ENCODE peak calls at places on chromosomes 2 and 18, in seven cellular contexts. G, C, X, P, N, K and M are unnamed samples.

GRCh38 chr2:36356199-36356989 is 816 bp downstream of the CRIM1 start:
- DNase-seq in G (no peak), C (no peak), X (peak), P (peak), N (no peak), K (no peak), M (no peak)

GRCh38 chr2:174516495-174517378 is 29.9 kb upstream of the GPR155 start:
- DNase-seq in G (no peak), C (no peak), X (no peak), P (no peak), N (peak), K (no peak), M (no peak)

GRCh38 chr2:221571108-221571390 is 1.1 kb downstream of the EPHA4 start:
- DNase-seq in G (no peak), C (no peak), X (no peak), P (no peak), N (no peak), K (no peak), M (no peak)

GRCh38 chr2:217071416-217071815 is 211.6 kb upstream of the TNP1 start:
- DNase-seq in G (no peak), C (no peak), X (no peak), P (no peak), N (no peak), K (no peak), M (no peak)

GRCh38 chr18:8349608-8350323 is 259.5 kb upstream of the RAB12 start:
- DNase-seq in G (no peak), C (peak), X (no peak), P (no peak), N (no peak), K (no peak), M (no peak)

GRCh38 chr2:204024503-204024902 is 87.9 kb downstream of the ICOS start:
- DNase-seq in G (peak), C (peak), X (no peak), P (peak), N (peak), K (no peak), M (peak)

GRCh38 chr18:46509530-46509929 is 147.5 kb downstream of the LOXHD1 start:
- DNase-seq in G (no peak), C (no peak), X (no peak), P (no peak), N (no peak), K (no peak), M (no peak)

GRCh38 chr2:173664520-173664919 is 300.7 kb downstream of the SP3 start:
- DNase-seq in G (no peak), C (no peak), X (no peak), P (no peak), N (no peak), K (no peak), M (no peak)

GRCh38 chr2:3243804-3244203 is 133.8 kb downstream of the EIPR1 start:
- DNase-seq in G (no peak), C (no peak), X (no peak), P (no peak), N (no peak), K (no peak), M (no peak)

GRCh38 chr2:75079575-75079974 is 119.7 kb downstream of the TACR1 start:
- DNase-seq in G (no peak), C (no peak), X (no peak), P (no peak), N (no peak), K (no peak), M (no peak)

GRCh38 chr2:66522591-66523379 is 87.9 kb downstream of the MEIS1 start:
- DNase-seq in G (no peak), C (peak), X (no peak), P (no peak), N (no peak), K (no peak), M (no peak)

GRCh38 chr2:237482485-237482884 is 4.6 kb upstream of the MLPH start:
- DNase-seq in G (no peak), C (peak), X (no peak), P (peak), N (no peak), K (no peak), M (peak)

GRCh38 chr2:216308532-216308931 is 63.8 kb downstream of the MARCHF4 start:
- DNase-seq in G (no peak), C (no peak), X (no peak), P (no peak), N (no peak), K (no peak), M (no peak)

GRCh38 chr2:168403736-168404135 is 52.3 kb upstream of the CERS6 start:
- DNase-seq in G (no peak), C (no peak), X (no peak), P (no peak), N (no peak), K (no peak), M (no peak)

GRCh38 chr2:46012618-46013240 is 284.5 kb upstream of the EPAS1 start:
- DNase-seq in G (no peak), C (no peak), X (peak), P (no peak), N (no peak), K (no peak), M (no peak)

GRCh38 chr2:46009315-46009714 is 287.9 kb upstream of the EPAS1 start:
- DNase-seq in G (no peak), C (no peak), X (no peak), P (no peak), N (no peak), K (no peak), M (no peak)

GRCh38 chr2:46009772-46010171 is 287.4 kb upstream of the EPAS1 start:
- DNase-seq in G (no peak), C (no peak), X (no peak), P (no peak), N (no peak), K (no peak), M (no peak)

GRCh38 chr2:46010223-46010924 is 286.8 kb upstream of the EPAS1 start:
- DNase-seq in G (no peak), C (no peak), X (peak), P (no peak), N (no peak), K (no peak), M (no peak)

GRCh38 chr2:46010925-46011490 is 286.2 kb upstream of the EPAS1 start:
- DNase-seq in G (peak), C (peak), X (peak), P (peak), N (peak), K (no peak), M (peak)
- TF ChIP-seq JUND in G (no peak), C (no peak), X (no peak), P (no peak), N (no peak), K (no peak), M (no peak)

GRCh38 chr2:60213865-60214657 is 339.4 kb downstream of the BCL11A start:
- DNase-seq in G (no peak), C (no peak), X (no peak), P (no peak), N (no peak), K (no peak), M (no peak)

GRCh38 chr2:60212174-60212945 is 341.1 kb downstream of the BCL11A start:
- DNase-seq in G (no peak), C (no peak), X (no peak), P (no peak), N (no peak), K (no peak), M (no peak)

GRCh38 chr2:60219536-60219935 is 333.9 kb downstream of the BCL11A start:
- DNase-seq in G (no peak), C (no peak), X (no peak), P (no peak), N (no peak), K (no peak), M (no peak)

GRCh38 chr2:60216452-60216995 is 336.9 kb downstream of the BCL11A start:
- DNase-seq in G (no peak), C (no peak), X (no peak), P (no peak), N (no peak), K (no peak), M (no peak)

GRCh38 chr2:60215295-60215990 is 338.0 kb downstream of the BCL11A start:
- DNase-seq in G (no peak), C (no peak), X (no peak), P (no peak), N (no peak), K (no peak), M (no peak)
- TF ChIP-seq JUND in G (no peak), C (no peak), X (no peak), P (no peak), N (no peak), K (no peak), M (no peak)

DNA sequence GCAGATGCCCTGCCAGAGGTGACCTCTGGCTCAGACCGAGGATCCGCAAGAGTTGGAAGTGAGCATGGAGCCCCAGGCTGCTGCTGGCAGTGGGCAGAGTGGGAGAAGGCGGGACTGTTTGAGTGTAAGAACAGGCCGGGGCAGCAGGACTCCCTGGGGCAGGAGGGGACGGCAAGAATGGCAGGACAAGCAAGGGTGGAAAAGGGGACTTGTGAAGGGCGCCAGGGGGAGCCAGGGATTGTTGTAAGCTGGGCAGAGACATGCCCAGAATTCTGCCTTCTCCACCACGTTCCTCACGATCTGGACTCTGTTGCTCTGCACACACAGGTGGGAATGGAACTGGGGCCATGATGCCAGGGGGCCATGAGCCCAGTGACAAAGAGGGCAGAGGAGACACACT is 72.3 kb upstream of the TMEM200C start:
- DNase-seq in G (no peak), C (no peak), X (no peak), P (no peak), N (no peak), K (no peak), M (no peak)
- TF ChIP-seq JUND in G (no peak), C (no peak), X (no peak), P (no peak), N (no peak), K (no peak), M (no peak)

GRCh38 chr2:164514491-164514890 is 106.8 kb downstream of the GRB14 start:
- DNase-seq in G (no peak), C (peak), X (no peak), P (no peak), N (no peak), K (no peak), M (peak)
- TF ChIP-seq JUND in G (peak), C (peak), X (no peak), P (no peak), N (no peak), K (no peak), M (peak)

GRCh38 chr2:71082402-71083252 is 14.2 kb downstream of the NAGK start:
- DNase-seq in G (no peak), C (no peak), X (no peak), P (no peak), N (no peak), K (no peak), M (no peak)
- TF ChIP-seq JUND in G (no peak), C (no peak), X (no peak), P (no peak), N (no peak), K (no peak), M (no peak)

GRCh38 chr2:208781166-208781565 is 374.6 kb downstream of the PTH2R start:
- DNase-seq in G (no peak), C (no peak), X (no peak), P (no peak), N (no peak), K (no peak), M (no peak)
- TF ChIP-seq JUND in G (no peak), C (no peak), X (no peak), P (no peak), N (no peak), K (no peak), M (no peak)

GRCh38 chr2:240322231-240322955 is 113.1 kb upstream of the GPC1 start:
- DNase-seq in G (no peak), C (no peak), X (no peak), P (peak), N (no peak), K (no peak), M (no peak)

GRCh38 chr2:240319855-240320560 is 115.5 kb upstream of the GPC1 start:
- DNase-seq in G (peak), C (no peak), X (no peak), P (peak), N (peak), K (no peak), M (no peak)

GRCh38 chr2:240322991-240323390 is 112.5 kb upstream of the GPC1 start:
- DNase-seq in G (no peak), C (no peak), X (no peak), P (peak), N (no peak), K (no peak), M (no peak)

GRCh38 chr2:240320561-240321091 is 114.8 kb upstream of the GPC1 start:
- DNase-seq in G (no peak), C (no peak), X (no peak), P (no peak), N (no peak), K (no peak), M (no peak)

GRCh38 chr2:240319221-240319854 is 116.1 kb upstream of the GPC1 start:
- DNase-seq in G (no peak), C (no peak), X (no peak), P (peak), N (no peak), K (no peak), M (no peak)
- TF ChIP-seq JUND in G (no peak), C (no peak), X (no peak), P (no peak), N (no peak), K (no peak), M (no peak)